ENCODE peak calls at places on chromosomes 16 and 17, in eight cellular contexts. U is left cardiac atrium; A is iPS-NIHi11; X is stimulated activated CD4-positive, alpha-beta T cell treated with anti-CD3 and anti-CD28 coated beads, Interleukin-12 subunit alpha, Interleukin-12 subunit beta, amount 100 ng/mL, for 48 hours; D is hippocampal formation; P is NCI-H1048; O is stimulated activated naive CD8-positive, alpha-beta T cell treated with anti-CD3 and anti-CD28 coated beads, Interleukin-15, Interleukin-2, amounts not matched to agents 100 U/mL and 50 U/mL, for 24 hours; Y is cerebellar cortex. K is an unnamed sample.

GRCh38 chr17:57747221-57748017 is 2.3 kb upstream of the CCDC182 start:
- DNase-seq in U (no peak), A (peak; percentile 71), X (peak; percentile 9), D (peak; percentile 13), P (no peak), O (peak; percentile 27), Y (peak; percentile 85), K (no peak)

GRCh38 chr17:80794281-80795089 is 197.2 kb upstream of the CHMP6 start:
- DNase-seq in U (no peak), A (no peak), X (no peak), D (no peak), P (no peak), O (no peak), Y (no peak), K (peak; percentile 36)

GRCh38 chr16:67430504-67431076 is 331 bp upstream of the HSD11B2 start:
- DNase-seq in U (no peak), A (no peak), X (no peak), D (no peak), P (no peak), O (peak; percentile 45), Y (no peak), K (no peak)

GRCh38 chr17:65554568-65555223 is 6.8 kb downstream of the AXIN2 start:
- DNase-seq in U (peak; percentile 49), A (no peak), X (no peak), D (no peak), P (no peak), O (no peak), Y (peak; percentile 55), K (no peak)

GRCh38 chr16:69890114-69890890 is 60.8 kb upstream of the CLEC18A start:
- DNase-seq in U (peak; percentile 69), A (peak; percentile 35), X (no peak), D (peak; percentile 88), P (no peak), O (no peak), Y (peak; percentile 44), K (peak; percentile 89)

GRCh38 chr16:84082835-84083569 is 33.7 kb downstream of the MBTPS1 start:
- DNase-seq in U (no peak), A (no peak), X (no peak), D (peak; percentile 37), P (no peak), O (no peak), Y (no peak), K (no peak)

GRCh38 chr17:59844884-59845594 is 47.7 kb downstream of the TUBD1 start:
- DNase-seq in U (no peak), A (no peak), X (no peak), D (no peak), P (no peak), O (no peak), Y (peak; percentile 53), K (no peak)

GRCh38 chr17:1375615-1376014 is 24.4 kb downstream of the YWHAE start:
- DNase-seq in U (no peak), A (no peak), X (no peak), D (no peak), P (no peak), O (no peak), Y (no peak), K (no peak)

GRCh38 chr16:65200857-65201256 is 79.0 kb upstream of the CDH11 start:
- DNase-seq in U (no peak), A (no peak), X (no peak), D (no peak), P (no peak), O (no peak), Y (no peak), K (no peak)

GRCh38 chr17:55536205-55536604 is 25.0 kb upstream of the SMIM36 start:
- DNase-seq in U (no peak), A (no peak), X (no peak), D (no peak), P (no peak), O (no peak), Y (no peak), K (no peak)

GRCh38 chr17:29705352-29705751 is 82.6 kb upstream of the CORO6 start:
- DNase-seq in U (no peak), A (no peak), X (no peak), D (no peak), P (no peak), O (no peak), Y (no peak), K (no peak)

GRCh38 chr17:12693640-12694039 is 27.9 kb downstream of the MYOCD start:
- DNase-seq in U (no peak), A (no peak), X (no peak), D (no peak), P (no peak), O (no peak), Y (no peak), K (no peak)

GRCh38 chr16:86680661-86681439 is 102.5 kb downstream of the FOXL1 start:
- DNase-seq in U (no peak), A (no peak), X (no peak), D (no peak), P (no peak), O (no peak), Y (no peak), K (peak; percentile 81)

GRCh38 chr17:18025596-18026407 is 13.2 kb downstream of the ATPAF2 start:
- DNase-seq in U (no peak), A (no peak), X (no peak), D (no peak), P (no peak), O (peak; percentile 30), Y (no peak), K (peak; percentile 58)

GRCh38 chr16:15754821-15755534 is 101.8 kb downstream of the MYH11 start:
- DNase-seq in U (no peak), A (no peak), X (no peak), D (no peak), P (no peak), O (no peak), Y (no peak), K (no peak)

GRCh38 chr16:78566397-78567073 is 467.1 kb downstream of the WWOX start:
- DNase-seq in U (no peak), A (no peak), X (no peak), D (no peak), P (no peak), O (no peak), Y (no peak), K (no peak)

GRCh38 chr17:63423251-63423950 is 22.7 kb downstream of the CYB561 start:
- DNase-seq in U (no peak), A (no peak), X (no peak), D (no peak), P (no peak), O (no peak), Y (no peak), K (no peak)

GRCh38 chr17:36461330-36462110 is 25.0 kb upstream of the ZNHIT3 start:
- DNase-seq in U (no peak), A (no peak), X (no peak), D (no peak), P (no peak), O (no peak), Y (no peak), K (peak; percentile 55)

GRCh38 chr17:13601776-13602551 is at the start of gene HS3ST3A1:
- DNase-seq in U (no peak), A (peak; percentile 88), X (no peak), D (no peak), P (no peak), O (peak; percentile 28), Y (no peak), K (no peak)

GRCh38 chr17:42535400-42536047 is 517 bp upstream of the NAGLU start:
- DNase-seq in U (no peak), A (no peak), X (no peak), D (peak; percentile 29), P (no peak), O (no peak), Y (no peak), K (no peak)

K was measured in posterior vena cava.